ENCODE peak calls at places on chromosome 10, in four cellular contexts. V, I, E and Q are unnamed samples.

GRCh38 chr10:84156768-84157167 is 16.8 kb upstream of the GPR15LG start:
- DNase-seq in V (no peak), I (peak), E (no peak), Q (no peak)

GRCh38 chr10:54064215-54064614 is 736.8 kb downstream of the PCDH15 start:
- DNase-seq in V (no peak), I (no peak), E (no peak), Q (no peak)

GRCh38 chr10:19977097-19977521 is 160.9 kb downstream of the PLXDC2 start:
- DNase-seq in I (no peak), V (no peak), E (no peak), Q (no peak)

GRCh38 chr10:32409741-32410140 is 36.2 kb upstream of the CCDC7 start:
- DNase-seq in I (no peak), E (no peak), V (no peak), Q (no peak)

GRCh38 chr10:95406651-95407280 is 116.0 kb upstream of the PDLIM1 start:
- DNase-seq in V (peak), I (no peak), E (peak), Q (peak)

GRCh38 chr10:35195361-35196306 is 69.0 kb downstream of the CREM start:
- DNase-seq in V (peak), E (peak), I (peak), Q (peak)

GRCh38 chr10:97713828-97714400 is 384 bp downstream of the MARVELD1 start:
- DNase-seq in E (peak), I (peak), V (peak), Q (peak)

GRCh38 chr10:12635127-12635541 is 285.8 kb downstream of the CAMK1D start:
- DNase-seq in V (no peak), I (no peak), E (no peak), Q (no peak)

GRCh38 chr10:87541114-87541513 is 36.4 kb downstream of the MINPP1 start:
- DNase-seq in V (no peak), I (no peak), E (no peak), Q (no peak)